ENCODE peak calls at places on chromosomes 6 and 20, in four cellular contexts. V, P, E and C are unnamed samples.

GRCh38 chr6:105207524-105208269 is 27.9 kb upstream of the POPDC3 start:
- DNase-seq in E (peak), P (no peak), V (peak), C (no peak)

GRCh38 chr20:62009869-62010445 is 55.7 kb downstream of the TAF4 start:
- DNase-seq in P (no peak), E (no peak), V (no peak), C (no peak)

GRCh38 chr20:49286689-49287551 is 9.1 kb upstream of the ZNFX1 start:
- DNase-seq in E (peak), P (no peak), V (peak), C (peak)

GRCh38 chr6:106739387-106739786 is 110.0 kb downstream of the QRSL1 start:
- DNase-seq in V (no peak), E (peak), P (peak), C (peak)

GRCh38 chr20:24691901-24692351 is 222.5 kb downstream of the SYNDIG1 start:
- DNase-seq in P (peak), E (no peak), V (no peak), C (no peak)

GRCh38 chr6:134235937-134236751 is 81.8 kb downstream of the SGK1 start:
- DNase-seq in E (peak), V (peak), P (no peak), C (no peak)

GRCh38 chr6:160034346-160034930 is 65.6 kb downstream of the IGF2R start:
- DNase-seq in E (no peak), P (no peak), V (peak), C (no peak)

GRCh38 chr20:29497261-29497671 is 1760.2 kb upstream of the DEFB115 start:
- DNase-seq in E (no peak), P (no peak), V (peak), C (peak)

GRCh38 chr6:167799033-167799933 is 27.4 kb upstream of the AFDN start:
- DNase-seq in V (peak), P (no peak), E (no peak), C (no peak)

GRCh38 chr6:71228461-71229041 is 60.1 kb upstream of the OGFRL1 start:
- DNase-seq in E (no peak), P (no peak), V (peak), C (no peak)

GRCh38 chr6:136920858-136921520 is 1.1 kb upstream of the SLC35D3 start:
- DNase-seq in V (peak), P (no peak), E (no peak), C (no peak)

GRCh38 chr20:61723538-61724257 is 342.0 kb downstream of the TAF4 start:
- DNase-seq in P (no peak), E (no peak), V (no peak), C (peak)

GRCh38 chr6:12459945-12460800 is 170.0 kb downstream of the EDN1 start:
- DNase-seq in E (peak), V (peak), P (no peak), C (no peak)

GRCh38 chr6:139569561-139569960 is 195.1 kb upstream of the CITED2 start:
- DNase-seq in P (no peak), V (peak), E (peak), C (no peak)

GRCh38 chr6:71383891-71384489 is 95.4 kb downstream of the OGFRL1 start:
- DNase-seq in V (peak), E (peak), P (no peak), C (no peak)

GRCh38 chr20:23200914-23201313 is 114.8 kb upstream of the CD93 start:
- DNase-seq in E (peak), P (no peak), V (peak), C (no peak)

GRCh38 chr6:43724354-43724753 is 36.8 kb upstream of the MRPS18A start:
- DNase-seq in E (no peak), P (no peak), V (no peak), C (no peak)

GRCh38 chr6:28794175-28795002 is 129.4 kb downstream of the TRIM27 start:
- DNase-seq in V (peak), E (peak), P (no peak), C (no peak)

GRCh38 chr20:714453-714852 is 38.9 kb upstream of the SCRT2 start:
- DNase-seq in P (no peak), V (no peak), E (no peak), C (no peak)

GRCh38 chr20:37979021-37979985 is 54.0 kb downstream of the TTI1 start:
- DNase-seq in P (no peak), V (no peak), E (no peak), C (no peak)

GRCh38 chr6:34961082-34961481 is 72.0 kb downstream of the ANKS1A start:
- DNase-seq in V (no peak), P (no peak), E (no peak), C (no peak)

GRCh38 chr20:45959126-45959525 is 12.9 kb downstream of the ZNF335 start:
- DNase-seq in V (no peak), E (no peak), P (no peak), C (no peak)

GRCh38 chr20:9408422-9409300 is 105.7 kb upstream of the LAMP5 start:
- DNase-seq in V (peak), E (peak), P (no peak), C (no peak)

GRCh38 chr6:165804331-165805066 is 141.5 kb upstream of the PDE10A start:
- DNase-seq in V (peak), P (no peak), E (no peak), C (no peak)

GRCh38 chr20:41004561-41005360 is 23.9 kb upstream of the TOP1 start:
- DNase-seq in P (no peak), E (peak), V (peak), C (no peak)

GRCh38 chr20:38083338-38084048 is 49.9 kb downstream of the RPRD1B start:
- DNase-seq in P (no peak), E (no peak), V (peak), C (no peak)

GRCh38 chr20:25858495-25859425 is 162.1 kb upstream of the ZNF337 start:
- DNase-seq in E (no peak), V (no peak), P (no peak), C (no peak)

GRCh38 chr20:25863536-25864325 is 167.1 kb upstream of the ZNF337 start:
- DNase-seq in V (peak), E (peak), P (no peak), C (no peak)

GRCh38 chr20:25860531-25861150 is 164.0 kb upstream of the ZNF337 start:
- DNase-seq in P (no peak), V (no peak), E (no peak), C (no peak)

GRCh38 chr20:25856256-25856884 is 159.7 kb upstream of the ZNF337 start:
- DNase-seq in E (no peak), P (no peak), V (no peak), C (no peak)

GRCh38 chr20:25859649-25860530 is 163.2 kb upstream of the ZNF337 start:
- DNase-seq in P (no peak), E (peak), V (peak), C (no peak)
- H3K4me3 ChIP-seq in P (no peak), E (no peak), V (no peak), C (no peak)

GRCh38 chr20:44464514-44464913 is 11.2 kb upstream of the TTPAL start:
- DNase-seq in E (no peak), V (peak), P (no peak), C (no peak)

GRCh38 chr20:44461803-44462174 is 13.9 kb upstream of the TTPAL start:
- DNase-seq in V (no peak), P (no peak), E (no peak), C (no peak)

GRCh38 chr20:44460795-44461141 is 14.9 kb upstream of the TTPAL start:
- DNase-seq in P (no peak), V (peak), E (peak), C (peak)

GRCh38 chr20:44463466-44463865 is 12.2 kb upstream of the TTPAL start:
- DNase-seq in V (no peak), P (no peak), E (no peak), C (no peak)

GRCh38 chr20:44461142-44461802 is 14.4 kb upstream of the TTPAL start:
- DNase-seq in E (no peak), P (no peak), V (no peak), C (peak)
- TF ChIP-seq CTCF in E (no peak), P (no peak), V (no peak), C (no peak)

DNA sequence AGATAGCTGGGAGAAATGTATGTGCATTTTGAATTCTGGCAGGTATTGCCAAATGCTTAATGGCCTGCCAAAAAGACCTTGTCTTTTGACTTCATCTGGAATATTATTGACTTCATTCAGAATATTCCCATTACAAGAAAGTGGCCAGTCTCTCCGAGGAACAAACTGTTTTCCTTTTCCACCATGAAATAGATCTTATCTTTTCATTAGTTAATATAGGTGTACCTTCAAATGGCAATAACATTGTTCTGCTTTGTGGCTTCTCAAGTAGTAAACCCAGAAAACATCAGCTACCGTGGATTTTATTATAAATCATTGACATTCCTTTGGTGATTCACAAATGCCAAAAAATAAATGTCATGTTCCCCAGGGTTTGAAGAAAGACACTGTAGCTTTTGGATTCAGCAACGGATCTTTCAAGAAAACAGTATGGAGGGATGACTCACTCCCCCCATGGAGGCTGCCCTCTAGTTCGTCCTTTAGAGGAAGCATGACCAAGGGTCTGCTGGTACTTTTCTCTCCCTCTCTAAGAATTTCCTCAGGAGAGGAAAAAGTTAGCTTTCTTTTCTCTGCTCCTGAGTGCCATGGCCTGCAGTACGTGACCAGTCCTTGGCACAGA is 1.1 kb upstream of the RNF182 start:
- DNase-seq in P (no peak), E (no peak), V (peak), C (peak)
- H3K4me3 ChIP-seq in P (no peak), E (no peak), V (no peak), C (peak)

DNA sequence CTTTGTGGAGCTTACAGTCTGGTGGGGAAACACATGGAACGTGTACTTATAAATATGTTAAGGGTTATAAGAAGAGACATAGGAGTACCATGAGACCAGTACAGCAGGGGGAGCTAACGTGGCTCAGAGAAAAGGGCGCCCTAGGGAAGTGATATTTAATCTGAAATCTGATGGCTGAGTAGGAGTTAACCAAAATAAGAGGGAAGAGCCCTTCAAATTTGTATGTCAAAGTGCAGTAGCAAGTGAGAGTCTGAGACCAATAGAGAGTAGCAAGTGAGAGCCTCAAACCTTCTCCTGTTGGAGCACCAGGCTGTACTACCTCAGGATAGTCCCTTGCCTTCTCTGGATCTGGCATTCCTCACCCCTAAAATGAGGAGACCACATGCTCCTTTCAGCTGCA is 6.1 kb upstream of the PKIG start:
- DNase-seq in V (peak), P (peak), E (peak), C (no peak)
- TF ChIP-seq CTCF in V (peak), P (peak), E (no peak), C (no peak)

DNA sequence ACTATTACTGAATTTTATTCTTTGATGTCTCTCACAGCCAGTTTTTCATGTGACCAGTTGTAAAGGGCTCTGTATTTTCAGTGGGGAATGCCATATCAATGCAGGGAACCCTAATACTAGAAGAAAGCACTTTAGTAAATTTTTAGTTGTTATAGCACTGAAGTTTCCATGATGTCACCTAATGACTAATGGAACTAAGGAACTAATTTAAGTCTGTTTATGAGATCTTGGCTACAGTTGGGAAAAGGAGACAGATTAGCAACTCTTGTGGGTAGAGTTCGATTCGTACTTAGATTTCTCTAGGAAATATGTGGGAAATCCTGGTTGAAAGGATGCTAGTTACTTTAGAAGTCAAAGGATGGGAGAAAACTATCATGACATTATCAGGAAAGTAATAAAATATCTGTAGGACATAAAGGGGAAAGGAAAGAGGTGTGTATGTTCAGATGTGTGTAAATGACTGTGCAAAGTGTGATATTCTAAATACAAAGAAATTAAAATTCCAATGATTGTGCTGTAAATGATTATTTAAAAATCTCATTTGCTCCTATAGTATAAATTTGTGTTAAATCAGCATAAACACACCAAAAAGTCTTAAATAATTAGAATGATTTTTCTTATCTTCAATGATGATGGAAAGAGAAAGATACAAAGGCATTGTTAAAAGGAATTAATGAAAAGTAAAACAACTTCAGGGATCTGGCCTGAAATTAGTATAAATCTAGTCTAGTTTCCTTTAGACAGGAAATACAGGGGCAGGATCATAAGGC is 103.4 kb downstream of the LRRC1 start:
- DNase-seq in E (no peak), V (peak), P (no peak), C (no peak)
- H3K4me3 ChIP-seq in E (no peak), V (no peak), P (no peak), C (no peak)

GRCh38 chr6:7993952-7994351 is 70.2 kb downstream of the BLOC1S5 start:
- DNase-seq in V (no peak), E (no peak), P (no peak), C (no peak)
- TF ChIP-seq CTCF in V (no peak), E (no peak), P (no peak), C (peak)

GRCh38 chr20:19212524-19213502 is at the start of gene SLC24A3:
- DNase-seq in V (peak), E (peak), P (no peak), C (no peak)
- H3K4me3 ChIP-seq in V (peak), E (peak), P (peak), C (peak)

DNA sequence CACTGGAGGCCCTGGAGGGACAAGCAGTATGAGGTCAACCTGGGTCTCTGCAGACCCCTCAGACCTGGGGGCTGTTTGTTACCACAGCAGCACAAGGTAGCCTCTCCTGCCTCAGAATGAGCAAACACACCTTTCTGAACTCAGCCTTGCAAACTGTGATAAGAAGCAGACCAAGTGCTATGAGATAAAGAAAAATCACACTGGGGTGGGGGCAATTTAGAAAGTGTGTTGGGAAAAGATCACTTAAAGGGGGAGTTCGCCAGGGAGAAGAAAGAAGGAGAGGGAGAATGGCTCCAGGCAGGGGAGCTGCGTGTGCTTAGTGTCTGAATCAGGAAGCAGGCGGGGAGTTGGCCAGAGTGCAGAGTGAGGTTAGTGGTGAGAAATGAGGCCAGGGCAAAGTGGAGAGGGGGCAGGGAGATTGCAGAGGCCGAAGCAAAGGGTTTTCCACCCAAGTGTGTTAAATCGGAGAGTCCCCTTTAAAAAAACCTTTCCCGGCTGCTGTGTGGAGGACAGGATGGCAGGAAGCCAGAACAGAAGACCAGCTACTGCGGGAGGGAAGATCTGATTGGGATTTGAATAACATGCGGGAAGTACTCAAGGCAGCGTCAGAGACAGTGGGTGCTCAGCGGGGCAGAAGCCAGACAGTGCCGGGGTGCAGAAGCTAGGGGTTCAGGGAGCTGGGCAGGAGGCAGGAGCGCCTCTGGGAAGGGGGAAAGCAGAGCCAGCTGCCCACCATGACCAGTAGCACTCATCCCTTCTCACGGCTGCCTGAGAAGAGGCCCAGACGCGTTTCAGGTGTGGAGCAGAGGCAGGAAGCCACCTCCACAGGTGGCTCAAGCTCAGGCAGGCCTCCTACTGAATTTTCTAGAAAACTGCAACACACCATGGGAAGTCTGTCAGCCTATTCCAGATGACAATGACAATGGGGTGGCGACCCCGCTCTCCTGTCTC is 9.0 kb downstream of the ADA start:
- DNase-seq in E (peak), V (peak), P (peak), C (no peak)
- TF ChIP-seq CTCF in E (peak), V (no peak), P (no peak), C (no peak)

DNA sequence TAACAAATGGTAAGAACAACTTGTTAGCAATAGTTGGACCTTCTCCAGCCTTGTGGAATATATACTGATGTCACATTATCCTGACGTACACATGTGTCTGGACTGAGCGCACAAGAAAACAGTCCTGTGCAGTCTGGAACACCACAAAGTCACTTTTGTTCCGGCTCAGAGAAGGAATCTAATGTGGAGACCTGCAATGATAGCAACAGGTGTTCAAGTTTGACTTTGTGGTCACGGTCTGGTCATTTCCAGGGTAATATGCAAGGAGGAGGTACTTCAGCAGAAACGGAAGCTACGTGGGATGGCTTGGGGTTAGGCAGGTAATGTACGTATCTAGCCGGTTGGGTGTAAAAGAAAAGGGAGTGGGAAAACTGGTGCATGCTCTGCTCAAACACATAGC is 687.2 kb upstream of the AGPAT4 start:
- DNase-seq in P (no peak), V (no peak), E (no peak), C (no peak)
- H3K4me3 ChIP-seq in P (no peak), V (no peak), E (no peak), C (no peak)